ENCODE peak calls at places on chromosomes 6 and 20, in four cellular contexts. T is esophagus muscularis mucosa, N is astrocyte of the spinal cord, M is spleen. B is an unnamed sample.

GRCh38 chr6:147547369-147547902 is 38.9 kb downstream of the SAMD5 start:
- DNase-seq in T (no peak), N (no peak), M (no peak), B (no peak)

GRCh38 chr20:57851786-57852185 is 142.0 kb upstream of the PMEPA1 start:
- DNase-seq in T (no peak), N (peak; percentile 47), M (no peak), B (no peak)

GRCh38 chr20:9300534-9300933 is 213.9 kb upstream of the LAMP5 start:
- DNase-seq in T (no peak), N (no peak), M (no peak), B (no peak)

GRCh38 chr6:169371344-169372144 is 117.9 kb upstream of the THBS2 start:
- DNase-seq in T (no peak), N (no peak), M (no peak), B (peak; percentile 68)

GRCh38 chr20:32583581-32584045 is 1.5 kb downstream of the NOL4L start:
- DNase-seq in T (no peak), N (no peak), M (no peak), B (no peak)

GRCh38 chr6:79374308-79374707 is 139.8 kb upstream of the HMGN3 start:
- DNase-seq in T (no peak), N (no peak), M (no peak), B (no peak)

GRCh38 chr6:162177733-162178132 is 549.8 kb downstream of the PRKN start:
- DNase-seq in T (no peak), N (peak; percentile 41), M (no peak), B (no peak)

GRCh38 chr20:13221673-13222318 is 722 bp downstream of the ISM1 start:
- DNase-seq in T (no peak), N (peak; percentile 63), M (peak; percentile 79), B (peak; percentile 58)

GRCh38 chr6:122994256-122994655 is 1.8 kb upstream of the CLVS2 start:
- DNase-seq in T (no peak), N (no peak), M (no peak), B (no peak)

GRCh38 chr6:127342946-127343752 is at the start of gene ECHDC1:
- DNase-seq in T (no peak), N (peak; percentile 78), M (peak; percentile 93), B (peak; percentile 71)

GRCh38 chr6:56399250-56399671 is 151.9 kb upstream of the COL21A1 start:
- DNase-seq in T (no peak), N (peak; percentile 24), M (no peak), B (no peak)

GRCh38 chr6:148745926-148746325 is 904 bp upstream of the UST start:
- DNase-seq in T (no peak), N (no peak), M (no peak), B (no peak)

GRCh38 chr6:170152989-170153388 is 137.9 kb downstream of the DLL1 start:
- DNase-seq in T (no peak), N (peak; percentile 54), M (no peak), B (peak; percentile 59)

GRCh38 chr20:7113577-7114466 is 346.3 kb downstream of the BMP2 start:
- DNase-seq in T (no peak), N (peak; percentile 57), M (no peak), B (no peak)

GRCh38 chr6:72622094-72622540 is 253 bp downstream of the KCNQ5 start:
- DNase-seq in T (no peak), N (peak; percentile 43), M (peak; percentile 92), B (peak; percentile 60)

GRCh38 chr6:31243508-31243907 is 28.4 kb downstream of the HLA-C start:
- DNase-seq in T (no peak), N (no peak), M (no peak), B (no peak)

GRCh38 chr20:64232794-64233193 is 22.8 kb upstream of the PCMTD2 start:
- DNase-seq in T (no peak), N (no peak), M (peak; percentile 42), B (no peak)

GRCh38 chr6:147382945-147383554 is 125.4 kb upstream of the SAMD5 start:
- DNase-seq in T (no peak), N (peak; percentile 49), M (no peak), B (no peak)

GRCh38 chr20:31678389-31679356 is 41.0 kb downstream of the COX4I2 start:
- DNase-seq in T (no peak), N (no peak), M (no peak), B (peak; percentile 39)

GRCh38 chr6:151239603-151240035 is at the start of gene AKAP12:
- DNase-seq in T (no peak), N (no peak), M (no peak), B (peak; percentile 57)

GRCh38 chr6:169950558-169950957 is 199.1 kb downstream of the ERMARD start:
- DNase-seq in T (peak; percentile 86), N (no peak), M (no peak), B (peak; percentile 35)

GRCh38 chr6:141753180-141753579 is 379.5 kb upstream of the GJE1 start:
- DNase-seq in T (no peak), N (no peak), M (no peak), B (no peak)

GRCh38 chr6:155291291-155291690 is 23.0 kb downstream of the TFB1M start:
- DNase-seq in T (no peak), N (peak; percentile 27), M (no peak), B (no peak)

GRCh38 chr20:4817230-4817671 is 95.5 kb downstream of the PRND start:
- DNase-seq in T (no peak), N (no peak), M (no peak), B (no peak)

DNA sequence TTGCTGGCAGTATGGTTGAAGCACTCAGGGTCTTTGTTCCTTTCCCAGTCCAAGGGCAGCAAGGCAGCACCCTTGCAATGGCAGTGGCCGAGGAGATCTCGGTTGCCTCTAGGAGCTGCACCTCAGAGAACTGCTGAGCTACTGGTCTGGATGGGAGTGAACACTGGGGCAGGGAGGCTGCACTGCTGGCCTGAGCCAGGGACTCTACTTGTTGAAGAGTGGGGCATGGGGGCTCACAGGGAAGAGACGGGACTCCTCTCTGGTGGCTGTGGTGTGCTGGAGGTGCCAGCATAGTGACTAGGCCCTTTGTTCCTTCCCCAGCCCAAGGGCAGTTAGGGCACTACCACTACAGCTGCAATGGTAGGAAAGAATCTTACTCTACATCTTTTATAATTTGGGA is 203.0 kb downstream of the ZDHHC14 start:
- DNase-seq in T (no peak), N (no peak), M (no peak), B (no peak)
- H3K4me3 ChIP-seq in T (no peak overlapping the region), N (no peak overlapping the region), M (no peak overlapping the region), B (no peak overlapping the region)

GRCh38 chr6:53044071-53044470 is 21.1 kb upstream of the FBXO9 start:
- DNase-seq in T (no peak), N (peak; percentile 66), M (no peak), B (no peak)
- H3K4me3 ChIP-seq in T (no peak overlapping the region), N (no peak overlapping the region), M (no peak overlapping the region), B (no peak overlapping the region)

DNA sequence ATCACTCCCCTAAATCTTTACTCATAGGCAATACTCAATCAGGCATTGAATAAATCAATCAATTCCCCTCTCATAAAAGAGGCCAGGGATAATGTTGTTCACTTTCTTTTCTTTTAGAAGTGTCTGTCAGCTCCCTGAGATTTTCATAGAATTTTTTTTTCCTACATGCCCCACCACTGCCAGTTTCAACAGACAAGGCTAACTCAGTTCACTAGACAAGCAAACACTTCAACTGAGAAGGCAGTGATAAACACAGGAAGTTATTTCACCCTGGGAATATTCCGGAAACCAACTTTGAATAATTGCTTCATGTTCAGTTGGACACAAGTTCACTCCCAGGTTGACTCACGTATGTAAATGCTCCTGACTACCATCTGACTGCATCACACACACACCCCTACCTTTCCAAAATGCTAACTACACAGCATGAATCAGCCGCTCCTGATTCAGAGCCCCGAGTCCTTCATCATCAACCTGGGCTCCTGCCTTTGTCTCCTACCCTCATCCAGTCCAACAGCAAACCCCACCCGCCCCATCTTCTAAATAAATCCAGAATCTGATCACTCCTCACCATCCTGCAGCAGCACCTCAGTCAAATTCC is 143.9 kb downstream of the BCAS1 start:
- DNase-seq in T (no peak), N (peak; percentile 91), M (no peak), B (no peak)
- H3K4me3 ChIP-seq in T (no peak overlapping the region), N (no peak overlapping the region), M (no peak overlapping the region), B (no peak overlapping the region)

GRCh38 chr20:50398064-50398463 is 112.1 kb upstream of the PTPN1 start:
- DNase-seq in T (no peak), N (no peak), M (no peak), B (no peak)
- H3K4me3 ChIP-seq in T (no peak overlapping the region), N (no peak overlapping the region), M (no peak overlapping the region), B (no peak overlapping the region)

DNA sequence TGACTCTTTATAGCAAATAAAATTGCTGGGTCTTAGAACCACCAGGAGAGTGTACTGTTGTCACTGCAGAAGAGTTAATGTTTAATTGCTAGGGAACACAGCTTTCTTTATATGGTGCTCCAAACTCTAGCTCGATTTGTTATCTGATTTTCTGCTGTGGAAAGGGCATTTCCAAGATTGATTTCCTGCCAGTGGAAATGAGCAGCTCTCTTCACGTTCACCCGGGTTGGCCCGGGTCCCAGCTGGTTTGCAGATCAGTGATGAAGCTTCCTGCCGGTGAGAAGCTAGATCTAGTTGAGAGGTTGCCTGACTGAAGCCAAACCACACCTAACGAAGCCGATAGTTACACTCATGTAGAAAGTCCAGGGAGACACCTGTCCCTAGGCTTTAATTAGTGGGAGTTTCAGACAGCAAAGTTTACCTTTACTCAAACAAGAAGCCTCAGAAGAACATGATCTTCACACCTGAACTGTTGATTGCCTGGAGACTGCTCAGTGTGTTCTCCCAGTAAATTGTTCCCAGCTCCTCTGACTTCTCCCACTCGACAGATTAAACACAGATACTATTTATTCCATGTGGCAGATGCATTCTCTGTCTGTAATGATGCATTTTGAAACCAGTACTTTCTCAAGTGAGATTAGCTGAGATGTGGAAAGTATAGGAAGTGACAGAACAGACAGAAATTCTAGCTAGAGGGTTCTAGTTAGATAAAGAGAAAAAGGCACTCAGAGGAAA is 27.8 kb downstream of the PAQR8 start:
- DNase-seq in T (no peak), N (peak; percentile 46), M (peak; percentile 86), B (peak; percentile 57)
- H3K4me3 ChIP-seq in T (no peak overlapping the region), N (no peak overlapping the region), M (no peak overlapping the region), B (no peak overlapping the region)

GRCh38 chr6:12785921-12786320 is 69.4 kb downstream of the PHACTR1 start:
- DNase-seq in T (no peak), N (no peak), M (no peak), B (no peak)
- H3K4me3 ChIP-seq in T (no peak overlapping the region), N (no peak overlapping the region), M (no peak overlapping the region), B (no peak overlapping the region)

DNA sequence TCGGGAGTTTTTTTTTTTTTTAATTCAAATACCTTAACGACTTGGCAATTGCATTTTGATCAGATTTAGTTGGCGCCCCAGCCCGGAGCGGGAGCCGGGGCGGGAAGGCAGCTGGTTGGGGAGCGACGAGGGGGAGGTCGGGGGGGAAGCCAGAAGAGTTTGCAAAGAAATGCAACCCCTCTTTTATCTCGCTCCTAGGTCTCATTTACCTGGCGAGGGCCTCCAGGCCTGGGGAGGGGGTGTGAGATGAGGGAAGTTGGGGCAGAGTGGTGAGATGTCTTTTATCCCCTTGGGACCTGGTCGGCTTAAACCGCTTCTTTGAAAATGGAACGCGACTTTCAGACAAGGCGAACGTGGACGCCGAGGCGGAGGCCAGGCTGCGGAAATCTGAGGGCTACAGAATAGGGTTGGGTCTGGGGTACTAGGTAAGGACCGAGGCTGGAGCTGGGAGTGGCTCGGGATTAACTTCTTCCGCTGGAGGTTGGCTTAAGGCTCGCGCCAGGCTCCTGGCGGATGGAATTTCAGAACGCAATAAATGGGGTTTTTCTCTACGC is 40.3 kb downstream of the NCR2 start:
- DNase-seq in T (peak; percentile 74), N (no peak), M (no peak), B (no peak)
- H3K4me3 ChIP-seq in T (no peak overlapping the region), N (no peak overlapping the region), M (no peak overlapping the region), B (no peak overlapping the region)

B was measured in aorta.